ENCODE peak calls at places on chromosomes 6 and 20, in five cellular contexts. One of them, this sample, is unnamed.

GRCh38 chr6:89613790-89614189 is 24.8 kb downstream of the LYRM2 start:
- DNase-seq in lung: no peak
- DNase-seq in AG09309: no peak
- DNase-seq in GM12864: no peak
- DNase-seq in breast epithelium: no peak
- DNase-seq in this sample: no peak

GRCh38 chr6:146985111-146985510 is 219.1 kb upstream of the STXBP5 start:
- DNase-seq in lung: no peak
- DNase-seq in AG09309: no peak
- DNase-seq in GM12864: no peak
- DNase-seq in breast epithelium: no peak
- DNase-seq in this sample: no peak

GRCh38 chr6:104754788-104755409 is 104.8 kb downstream of the HACE1 start:
- DNase-seq in lung: no peak
- DNase-seq in AG09309: no peak
- DNase-seq in GM12864: no peak
- DNase-seq in breast epithelium: no peak
- DNase-seq in this sample: no peak

GRCh38 chr6:27678449-27678848 is 205.5 kb upstream of the ZNF184 start:
- DNase-seq in lung: no peak
- DNase-seq in AG09309: no peak
- DNase-seq in GM12864: no peak
- DNase-seq in breast epithelium: no peak
- DNase-seq in this sample: no peak

GRCh38 chr20:44909872-44910689 is at the start of gene PABPC1L:
- DNase-seq in lung: peak
- DNase-seq in AG09309: no peak
- DNase-seq in GM12864: no peak
- DNase-seq in breast epithelium: peak
- DNase-seq in this sample: no peak

GRCh38 chr20:52275243-52275817 is 83.8 kb upstream of the ZFP64 start:
- DNase-seq in lung: no peak
- DNase-seq in AG09309: no peak
- DNase-seq in GM12864: no peak
- DNase-seq in breast epithelium: no peak
- DNase-seq in this sample: no peak

GRCh38 chr6:64459411-64459810 is 823.8 kb downstream of the PHF3 start:
- DNase-seq in lung: no peak
- DNase-seq in AG09309: no peak
- DNase-seq in GM12864: no peak
- DNase-seq in breast epithelium: no peak
- DNase-seq in this sample: no peak

GRCh38 chr6:159121387-159121955 is 47.7 kb upstream of the FNDC1 start:
- DNase-seq in lung: no peak
- DNase-seq in AG09309: no peak
- DNase-seq in GM12864: no peak
- DNase-seq in breast epithelium: no peak
- DNase-seq in this sample: no peak

GRCh38 chr6:3961581-3962225 is 112.5 kb downstream of the FAM50B start:
- DNase-seq in lung: no peak
- DNase-seq in AG09309: no peak
- DNase-seq in GM12864: no peak
- DNase-seq in breast epithelium: no peak
- DNase-seq in this sample: no peak

GRCh38 chr6:3438190-3439167 is 18.4 kb downstream of the SLC22A23 start:
- DNase-seq in lung: no peak
- DNase-seq in AG09309: peak
- DNase-seq in GM12864: no peak
- DNase-seq in breast epithelium: no peak
- DNase-seq in this sample: peak

GRCh38 chr6:31178143-31179041 is 7.9 kb upstream of the POU5F1 start:
- DNase-seq in lung: no peak
- DNase-seq in AG09309: no peak
- DNase-seq in GM12864: no peak
- DNase-seq in breast epithelium: no peak
- DNase-seq in this sample: no peak

GRCh38 chr6:17281100-17281496 is at the start of gene RBM24:
- DNase-seq in lung: peak
- DNase-seq in AG09309: no peak
- DNase-seq in GM12864: no peak
- DNase-seq in breast epithelium: no peak
- DNase-seq in this sample: no peak

GRCh38 chr20:51043811-51044210 is 20.9 kb upstream of the KCNG1 start:
- DNase-seq in lung: no peak
- DNase-seq in AG09309: no peak
- DNase-seq in GM12864: no peak
- DNase-seq in breast epithelium: no peak
- DNase-seq in this sample: peak

GRCh38 chr6:98724537-98724936 is 109.8 kb upstream of the POU3F2 start:
- DNase-seq in lung: no peak
- DNase-seq in AG09309: no peak
- DNase-seq in GM12864: no peak
- DNase-seq in breast epithelium: no peak
- DNase-seq in this sample: no peak

GRCh38 chr6:165893431-165893830 is 230.4 kb upstream of the PDE10A start:
- DNase-seq in lung: no peak
- DNase-seq in AG09309: no peak
- DNase-seq in GM12864: no peak
- DNase-seq in breast epithelium: no peak
- DNase-seq in this sample: no peak

GRCh38 chr6:19446570-19446969 is 390.6 kb upstream of the ID4 start:
- DNase-seq in lung: no peak
- DNase-seq in AG09309: no peak
- DNase-seq in GM12864: no peak
- DNase-seq in breast epithelium: no peak
- DNase-seq in this sample: no peak

GRCh38 chr6:97656706-97657350 is 373.8 kb upstream of the MMS22L start:
- DNase-seq in lung: no peak
- DNase-seq in AG09309: no peak
- DNase-seq in GM12864: no peak
- DNase-seq in breast epithelium: no peak
- DNase-seq in this sample: no peak

GRCh38 chr20:14576478-14576877 is 239.1 kb upstream of the FLRT3 start:
- DNase-seq in lung: no peak
- DNase-seq in AG09309: no peak
- DNase-seq in GM12864: no peak
- DNase-seq in breast epithelium: no peak
- DNase-seq in this sample: no peak

GRCh38 chr20:10369723-10370090 is 64.3 kb downstream of the MKKS start:
- DNase-seq in lung: no peak
- DNase-seq in AG09309: no peak
- DNase-seq in GM12864: no peak
- DNase-seq in breast epithelium: no peak
- DNase-seq in this sample: no peak

GRCh38 chr6:163392533-163392932 is 22.0 kb upstream of the QKI start:
- DNase-seq in lung: peak
- DNase-seq in AG09309: no peak
- DNase-seq in GM12864: no peak
- DNase-seq in breast epithelium: no peak
- DNase-seq in this sample: no peak

GRCh38 chr20:59320850-59321631 is 20.6 kb downstream of the EDN3 start:
- DNase-seq in lung: no peak
- DNase-seq in AG09309: no peak
- DNase-seq in GM12864: no peak
- DNase-seq in breast epithelium: no peak
- DNase-seq in this sample: no peak

GRCh38 chr20:59320426-59320825 is 20.0 kb downstream of the EDN3 start:
- DNase-seq in lung: no peak
- DNase-seq in AG09309: no peak
- DNase-seq in GM12864: no peak
- DNase-seq in breast epithelium: no peak
- DNase-seq in this sample: no peak

GRCh38 chr20:59322101-59322500 is 21.7 kb downstream of the EDN3 start:
- DNase-seq in lung: no peak
- DNase-seq in AG09309: no peak
- DNase-seq in GM12864: no peak
- DNase-seq in breast epithelium: no peak
- DNase-seq in this sample: no peak

GRCh38 chr20:59324441-59324840 is 24.0 kb downstream of the EDN3 start:
- DNase-seq in lung: no peak
- DNase-seq in AG09309: no peak
- DNase-seq in GM12864: no peak
- DNase-seq in breast epithelium: no peak
- DNase-seq in this sample: no peak

GRCh38 chr20:59322813-59323469 is 22.5 kb downstream of the EDN3 start:
- DNase-seq in lung: no peak
- DNase-seq in AG09309: no peak
- DNase-seq in GM12864: no peak
- DNase-seq in breast epithelium: no peak
- DNase-seq in this sample: no peak
- TF ChIP-seq CTCF in lung: no peak
- TF ChIP-seq CTCF in AG09309: no peak
- TF ChIP-seq CTCF in GM12864: no peak
- TF ChIP-seq CTCF in breast epithelium: no peak
- TF ChIP-seq CTCF in this sample: no peak

DNA sequence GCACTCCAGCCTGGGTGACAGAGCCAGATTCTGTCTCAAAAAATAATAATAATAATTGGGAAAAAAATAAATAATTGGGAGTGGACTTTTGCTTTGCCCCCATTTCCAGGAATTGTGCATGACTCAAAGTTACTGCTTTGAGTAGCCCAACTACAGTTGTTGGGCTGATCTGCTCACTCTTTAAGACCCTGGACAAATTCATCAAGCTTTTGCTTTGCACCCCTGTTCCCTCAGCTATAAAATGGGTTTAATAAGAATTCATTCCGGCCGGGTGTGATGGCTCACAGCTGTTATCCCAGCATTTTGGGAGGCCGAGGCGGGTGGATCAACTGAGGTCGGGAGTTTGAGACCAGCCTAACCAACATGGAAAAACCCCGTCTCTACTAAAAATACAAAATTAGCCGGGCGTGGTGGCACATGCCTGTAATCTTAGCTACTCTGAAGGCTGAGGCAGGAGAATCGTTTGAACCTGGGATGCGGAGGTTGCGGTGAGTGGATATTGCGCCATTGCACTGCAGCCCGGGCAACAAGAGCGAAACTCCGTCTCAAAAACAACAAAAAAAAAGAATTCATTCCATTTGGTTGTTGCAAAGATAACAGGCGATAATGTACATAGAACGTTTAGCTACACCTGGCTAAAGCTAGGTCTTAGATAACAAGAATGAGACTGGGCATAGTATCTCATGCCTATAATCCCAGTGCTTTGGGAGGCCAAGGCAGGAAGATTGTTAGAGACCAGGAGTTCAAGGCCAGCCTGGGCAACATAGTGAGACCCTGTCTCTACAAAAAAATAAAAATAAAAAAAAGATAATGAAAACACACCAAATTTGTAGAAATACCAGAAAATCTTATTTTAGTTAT is 87.9 kb upstream of the ZNF217 start:
- DNase-seq in lung: no peak
- DNase-seq in AG09309: no peak
- DNase-seq in GM12864: no peak
- DNase-seq in breast epithelium: no peak
- DNase-seq in this sample: no peak
- H3K4me3 ChIP-seq in lung: no peak
- H3K4me3 ChIP-seq in AG09309: no peak
- H3K4me3 ChIP-seq in GM12864: no peak
- H3K4me3 ChIP-seq in breast epithelium: no peak
- H3K4me3 ChIP-seq in this sample: no peak

GRCh38 chr6:128316258-128316952 is 204.0 kb downstream of the PTPRK start:
- DNase-seq in lung: no peak
- DNase-seq in AG09309: no peak
- DNase-seq in GM12864: no peak
- DNase-seq in breast epithelium: no peak
- DNase-seq in this sample: no peak
- TF ChIP-seq CTCF in lung: no peak
- TF ChIP-seq CTCF in AG09309: no peak
- TF ChIP-seq CTCF in GM12864: no peak
- TF ChIP-seq CTCF in breast epithelium: no peak
- TF ChIP-seq CTCF in this sample: no peak

DNA sequence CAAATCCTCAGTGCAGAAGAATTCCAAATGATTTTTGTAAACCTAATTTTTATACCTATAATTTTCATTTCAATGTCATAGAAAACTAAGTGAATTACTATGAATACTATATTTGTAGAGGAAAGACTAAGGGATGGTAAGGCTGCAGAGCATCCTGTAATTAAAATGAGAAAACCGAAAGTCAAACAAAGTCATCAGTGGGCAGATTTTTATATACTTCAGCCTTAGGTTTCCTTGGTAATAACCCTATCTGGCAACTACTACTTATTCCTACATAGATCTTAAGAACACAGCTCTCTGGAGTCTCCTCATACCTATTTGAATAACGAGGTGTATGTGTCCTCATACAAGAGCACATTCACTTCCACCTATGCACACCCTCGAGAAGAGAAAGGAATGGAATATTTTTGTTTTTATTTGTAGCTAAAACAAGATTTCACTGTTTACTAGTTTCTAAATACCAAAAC is 117.9 kb upstream of the SGK1 start:
- DNase-seq in lung: no peak
- DNase-seq in AG09309: no peak
- DNase-seq in GM12864: no peak
- DNase-seq in breast epithelium: no peak
- DNase-seq in this sample: no peak
- H3K4me3 ChIP-seq in lung: no peak
- H3K4me3 ChIP-seq in AG09309: no peak
- H3K4me3 ChIP-seq in GM12864: no peak
- H3K4me3 ChIP-seq in breast epithelium: no peak
- H3K4me3 ChIP-seq in this sample: no peak

DNA sequence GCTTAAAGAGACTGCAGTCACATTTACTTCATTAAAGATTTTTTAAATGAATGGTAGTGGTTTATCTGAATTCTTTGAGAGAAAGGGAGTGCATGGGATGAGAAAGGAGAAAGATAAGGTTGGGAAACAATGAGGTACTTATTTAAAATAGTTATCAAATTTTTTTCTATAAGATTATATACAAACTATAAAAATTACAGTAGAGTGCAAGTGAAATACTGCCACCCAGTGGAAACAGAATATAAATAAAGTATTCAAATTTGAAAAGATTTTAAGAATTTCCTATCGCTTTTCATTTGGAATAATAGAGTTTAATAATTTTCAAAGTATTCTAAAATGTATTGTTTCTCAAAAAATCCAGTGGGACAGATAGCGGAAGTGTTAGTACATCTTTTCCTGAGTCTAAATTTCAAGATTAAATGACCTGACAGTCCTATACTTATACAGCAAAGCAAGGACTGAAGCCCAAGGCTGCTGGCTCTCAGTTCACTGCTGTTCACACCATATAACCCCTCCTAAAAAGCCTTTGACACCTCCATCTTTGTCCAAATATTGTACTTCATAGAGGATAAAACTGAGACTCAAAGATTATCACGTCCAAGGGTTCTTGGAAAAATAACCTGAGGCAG is 31.1 kb downstream of the EPM2A start:
- DNase-seq in lung: no peak
- DNase-seq in AG09309: no peak
- DNase-seq in GM12864: no peak
- DNase-seq in breast epithelium: no peak
- DNase-seq in this sample: no peak
- TF ChIP-seq CTCF in lung: no peak
- TF ChIP-seq CTCF in AG09309: peak
- TF ChIP-seq CTCF in GM12864: peak
- TF ChIP-seq CTCF in breast epithelium: no peak
- TF ChIP-seq CTCF in this sample: no peak

This sample was measured in AG04449.